ENCODE peak calls at places on chromosomes 13 and 19, in four cellular contexts. O, S, T and Z are unnamed samples.
A peak's percentile ranks its signal among the peaks of the same experiment; 100 is the strongest.

GRCh38 chr13:105971720-105972119 is 563.7 kb downstream of the EFNB2 start:
- DNase-seq in O (no peak), S (no peak), T (no peak), Z (no peak)

GRCh38 chr13:57740719-57741118 is 109.2 kb downstream of the PCDH17 start:
- DNase-seq in O (no peak), S (no peak), T (no peak), Z (no peak)

GRCh38 chr19:5281588-5281987 is 59.0 kb downstream of the PTPRS start:
- DNase-seq in O (no peak), S (no peak), T (no peak), Z (no peak)

GRCh38 chr19:34263745-34264237 is 9.4 kb downstream of the GARRE1 start:
- DNase-seq in O (peak; percentile 36), S (no peak), T (no peak), Z (no peak)

GRCh38 chr19:13163609-13164364 is 13.6 kb downstream of the IER2 start:
- DNase-seq in O (peak; percentile 60), S (no peak), T (peak; percentile 92), Z (no peak)

GRCh38 chr19:49999371-50000010 is 25.7 kb downstream of the VRK3 start:
- DNase-seq in O (no peak), S (no peak), T (no peak), Z (no peak)

GRCh38 chr19:21498651-21499050 is 6.8 kb upstream of the ZNF429 start:
- DNase-seq in O (no peak), S (no peak), T (no peak), Z (no peak)

GRCh38 chr19:53192771-53193533 is at the start of gene ZNF665:
- DNase-seq in O (no peak), S (no peak), T (peak; percentile 92), Z (no peak)

GRCh38 chr19:55459950-55460657 is 1.3 kb downstream of the ISOC2 start:
- DNase-seq in O (peak; percentile 62), S (no peak), T (peak; percentile 47), Z (no peak)

GRCh38 chr13:112887151-112887550 is 81.9 kb upstream of the MCF2L start:
- DNase-seq in O (no peak), S (no peak), T (no peak), Z (no peak)
- TF ChIP-seq KDM1A in O (no peak), S (no peak), T (no peak), Z (no peak)

DNA sequence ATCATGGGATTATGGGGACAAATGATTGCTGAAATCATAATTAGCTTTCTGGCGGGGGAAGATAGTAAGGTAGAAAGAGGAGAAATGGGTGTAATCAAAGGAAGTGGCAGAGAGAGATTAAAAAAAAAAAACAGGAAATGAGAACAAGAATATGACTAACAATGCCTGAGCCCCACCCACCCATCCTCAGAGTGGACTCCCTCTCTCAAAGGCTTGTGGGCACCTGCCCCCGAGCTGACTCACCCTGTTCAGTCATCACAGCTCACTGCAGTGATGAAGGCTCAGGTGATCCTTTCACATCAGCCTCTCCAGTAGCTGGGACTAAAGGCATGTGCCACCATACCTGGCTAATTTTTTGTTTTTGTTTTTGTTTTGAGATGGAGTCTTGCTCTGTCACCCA is 26.4 kb upstream of the TPT1 start:
- DNase-seq in O (peak; percentile 69), S (peak; percentile 63), T (peak; percentile 80), Z (peak; percentile 67)
- TF ChIP-seq POLR2AphosphoS2 in O (no peak), S (no peak), T (no peak), Z (no peak)

GRCh38 chr13:100828226-100828625 is 153.6 kb upstream of the TMTC4 start:
- DNase-seq in O (peak; percentile 42), S (no peak), T (no peak), Z (no peak)
- TF ChIP-seq CHD4 in O (no peak), S (no peak), T (no peak), Z (no peak)

DNA sequence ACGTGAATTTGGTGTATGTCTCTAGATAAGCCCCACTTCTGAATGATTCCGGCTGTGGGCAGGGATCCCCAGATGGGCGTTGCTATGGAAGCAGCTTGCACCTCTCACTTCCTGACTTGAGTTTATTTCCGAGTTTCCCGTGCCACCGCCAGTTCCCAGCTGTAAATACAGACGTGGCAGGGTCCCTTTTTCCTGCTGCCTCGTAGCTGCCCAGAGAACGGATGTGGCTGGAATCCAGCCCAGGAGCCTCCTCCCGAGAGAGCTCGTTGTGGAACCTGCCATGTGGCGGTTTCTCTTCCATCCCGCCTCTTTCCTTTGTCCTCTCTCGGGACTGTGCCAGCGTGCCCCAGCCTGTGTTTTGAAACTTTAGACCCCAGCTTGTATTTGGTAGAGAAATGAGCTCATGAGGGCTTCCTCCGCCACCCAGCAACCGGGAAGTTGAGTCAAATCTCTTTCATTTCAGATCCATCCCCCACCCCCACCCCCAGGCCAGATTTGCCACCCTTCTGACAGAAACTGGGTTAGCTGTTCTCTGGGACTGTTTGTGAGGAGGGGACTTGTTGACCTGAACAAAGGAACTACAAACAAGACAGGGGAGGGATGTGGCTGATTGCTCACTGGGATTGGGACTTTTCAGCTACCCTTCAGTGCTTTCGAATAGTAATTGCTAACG is 96.6 kb downstream of the SIPA1L3 start:
- DNase-seq in O (no peak), S (no peak), T (no peak), Z (peak; percentile 51)
- TF ChIP-seq KDM1A in O (no peak), S (no peak), T (no peak), Z (no peak)

DNA sequence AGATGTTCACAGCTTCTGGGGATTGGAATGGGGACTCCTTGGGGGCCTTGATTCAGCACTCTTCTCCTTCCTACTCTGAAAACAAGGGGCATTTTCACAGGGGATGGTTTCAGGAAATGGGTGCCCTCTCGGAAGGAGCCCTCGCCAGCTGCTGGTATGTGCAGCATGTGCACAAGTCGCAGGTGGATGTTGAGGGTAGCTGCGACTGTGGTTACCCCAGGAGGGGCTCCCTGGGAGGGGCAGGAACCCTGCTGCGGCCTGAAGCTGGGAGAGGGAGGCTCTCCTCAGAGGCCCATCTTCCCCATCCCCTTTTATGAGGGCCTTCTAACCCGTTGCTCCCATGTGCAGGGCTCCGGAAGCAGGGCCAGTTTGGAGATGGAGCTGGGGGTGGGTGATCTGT is 6.2 kb downstream of the ZNF446 start:
- DNase-seq in O (no peak), S (no peak), T (no peak), Z (no peak)
- TF ChIP-seq POLR2AphosphoS2 in O (no peak), S (no peak), T (no peak), Z (no peak)

GRCh38 chr19:8530061-8530679 is 16.2 kb upstream of the ZNF414 start:
- DNase-seq in O (no peak), S (no peak), T (no peak), Z (no peak)

GRCh38 chr19:8531470-8531869 is 17.5 kb upstream of the ZNF414 start:
- DNase-seq in O (no peak), S (no peak), T (no peak), Z (no peak)

GRCh38 chr19:8526345-8527062 is 12.5 kb upstream of the ZNF414 start:
- DNase-seq in O (peak; percentile 87), S (peak; percentile 67), T (peak; percentile 92), Z (no peak)

GRCh38 chr19:8529369-8530006 is 15.5 kb upstream of the ZNF414 start:
- DNase-seq in O (no peak), S (no peak), T (no peak), Z (no peak)

GRCh38 chr19:8528500-8528899 is 14.5 kb upstream of the ZNF414 start:
- DNase-seq in O (no peak), S (no peak), T (no peak), Z (no peak)
- TF ChIP-seq CHD4 in O (no peak), S (no peak), T (no peak), Z (no peak)

GRCh38 chr13:100269837-100270236 is 180.9 kb downstream of the PCCA start:
- DNase-seq in O (no peak), S (no peak), T (no peak), Z (no peak)
- TF ChIP-seq KDM1A in O (no peak), S (no peak), T (no peak), Z (no peak)

GRCh38 chr19:32318884-32319520 is 26.4 kb upstream of the ZNF507 start:
- DNase-seq in O (no peak), S (peak; percentile 75), T (peak; percentile 49), Z (no peak)
- TF ChIP-seq POLR2AphosphoS2 in O (no peak), S (no peak), T (no peak), Z (no peak)

GRCh38 chr13:76713280-76713679 is 172.9 kb downstream of the KCTD12 start:
- DNase-seq in O (no peak), S (no peak), T (no peak), Z (no peak)

GRCh38 chr13:76708138-76708537 is 178.1 kb downstream of the KCTD12 start:
- DNase-seq in O (no peak), S (no peak), T (no peak), Z (no peak)

GRCh38 chr13:76711515-76712182 is 174.6 kb downstream of the KCTD12 start:
- DNase-seq in O (no peak), S (no peak), T (no peak), Z (no peak)

GRCh38 chr13:76707360-76707759 is 178.8 kb downstream of the KCTD12 start:
- DNase-seq in O (no peak), S (no peak), T (no peak), Z (no peak)

GRCh38 chr13:76709851-76710250 is 176.4 kb downstream of the KCTD12 start:
- DNase-seq in O (no peak), S (no peak), T (no peak), Z (no peak)
- TF ChIP-seq CHD4 in O (no peak), S (no peak), T (no peak), Z (no peak)